ENCODE peak calls at places on chromosomes 3 and 15, in seven cellular contexts. One of them, this sample, is unnamed.

GRCh38 chr15:47552978-47553608 is 164.2 kb upstream of the SEMA6D start:
- DNase-seq in ELR: no peak
- DNase-seq in fibroblast of mammary gland: no peak
- DNase-seq in smooth muscle cell of the brain vasculature: no peak
- DNase-seq in activated T-helper 2 cell treated with anti-CD3 and anti-CD28 coated beads, Interferon-gamma antibody, Interleukin-2, Interleukin-4, amounts not matched to agents 10 μg/mL and 5 μg/mL and 100 μg/mL, durations not matched to agents 14 hours and 24 hours and 36 hours: no peak
- DNase-seq in caudate nucleus: no peak
- DNase-seq in activated T-cell treated with anti-CD3 and anti-CD28 coated beads, Interleukin-2, amount 50 U/mL, for 48 hours: no peak
- DNase-seq in this sample: no peak

GRCh38 chr15:42727740-42728355 is 9.1 kb downstream of the CDAN1 start:
- DNase-seq in ELR: no peak
- DNase-seq in activated T-helper 2 cell treated with anti-CD3 and anti-CD28 coated beads, Interferon-gamma antibody, Interleukin-2, Interleukin-4, amounts not matched to agents 10 μg/mL and 5 μg/mL and 100 μg/mL, durations not matched to agents 14 hours and 24 hours and 36 hours: no peak
- DNase-seq in fibroblast of mammary gland: no peak
- DNase-seq in activated T-cell treated with anti-CD3 and anti-CD28 coated beads, Interleukin-2, amount 50 U/mL, for 48 hours: no peak
- DNase-seq in caudate nucleus: no peak
- DNase-seq in smooth muscle cell of the brain vasculature: no peak
- DNase-seq in this sample: no peak

GRCh38 chr15:57502116-57502515 is 89.6 kb upstream of the MYZAP start:
- DNase-seq in ELR: no peak
- DNase-seq in smooth muscle cell of the brain vasculature: no peak
- DNase-seq in activated T-helper 2 cell treated with anti-CD3 and anti-CD28 coated beads, Interferon-gamma antibody, Interleukin-2, Interleukin-4, amounts not matched to agents 10 μg/mL and 5 μg/mL and 100 μg/mL, durations not matched to agents 14 hours and 24 hours and 36 hours: no peak
- DNase-seq in caudate nucleus: no peak
- DNase-seq in activated T-cell treated with anti-CD3 and anti-CD28 coated beads, Interleukin-2, amount 50 U/mL, for 48 hours: no peak
- DNase-seq in fibroblast of mammary gland: no peak
- DNase-seq in this sample: no peak

GRCh38 chr3:194278186-194278845 is 72.8 kb downstream of the CPN2 start:
- DNase-seq in caudate nucleus: no peak
- DNase-seq in activated T-cell treated with anti-CD3 and anti-CD28 coated beads, Interleukin-2, amount 50 U/mL, for 48 hours: no peak
- DNase-seq in fibroblast of mammary gland: no peak
- DNase-seq in smooth muscle cell of the brain vasculature: no peak
- DNase-seq in ELR: no peak
- DNase-seq in activated T-helper 2 cell treated with anti-CD3 and anti-CD28 coated beads, Interferon-gamma antibody, Interleukin-2, Interleukin-4, amounts not matched to agents 10 μg/mL and 5 μg/mL and 100 μg/mL, durations not matched to agents 14 hours and 24 hours and 36 hours: no peak
- DNase-seq in this sample: no peak

GRCh38 chr3:187368251-187368733 is at the start of gene RTP4:
- DNase-seq in caudate nucleus: no peak
- DNase-seq in activated T-helper 2 cell treated with anti-CD3 and anti-CD28 coated beads, Interferon-gamma antibody, Interleukin-2, Interleukin-4, amounts not matched to agents 10 μg/mL and 5 μg/mL and 100 μg/mL, durations not matched to agents 14 hours and 24 hours and 36 hours: peak
- DNase-seq in smooth muscle cell of the brain vasculature: no peak
- DNase-seq in activated T-cell treated with anti-CD3 and anti-CD28 coated beads, Interleukin-2, amount 50 U/mL, for 48 hours: peak
- DNase-seq in fibroblast of mammary gland: peak
- DNase-seq in ELR: peak
- DNase-seq in this sample: no peak

GRCh38 chr3:45041666-45042065 is 15.6 kb downstream of the CLEC3B start:
- DNase-seq in activated T-cell treated with anti-CD3 and anti-CD28 coated beads, Interleukin-2, amount 50 U/mL, for 48 hours: no peak
- DNase-seq in fibroblast of mammary gland: no peak
- DNase-seq in activated T-helper 2 cell treated with anti-CD3 and anti-CD28 coated beads, Interferon-gamma antibody, Interleukin-2, Interleukin-4, amounts not matched to agents 10 μg/mL and 5 μg/mL and 100 μg/mL, durations not matched to agents 14 hours and 24 hours and 36 hours: peak
- DNase-seq in smooth muscle cell of the brain vasculature: no peak
- DNase-seq in caudate nucleus: no peak
- DNase-seq in ELR: no peak
- DNase-seq in this sample: no peak

GRCh38 chr3:101902041-101902440 is 52.7 kb downstream of the NFKBIZ start:
- DNase-seq in fibroblast of mammary gland: peak
- DNase-seq in activated T-helper 2 cell treated with anti-CD3 and anti-CD28 coated beads, Interferon-gamma antibody, Interleukin-2, Interleukin-4, amounts not matched to agents 10 μg/mL and 5 μg/mL and 100 μg/mL, durations not matched to agents 14 hours and 24 hours and 36 hours: no peak
- DNase-seq in ELR: peak
- DNase-seq in smooth muscle cell of the brain vasculature: peak
- DNase-seq in activated T-cell treated with anti-CD3 and anti-CD28 coated beads, Interleukin-2, amount 50 U/mL, for 48 hours: no peak
- DNase-seq in caudate nucleus: no peak
- DNase-seq in this sample: no peak

GRCh38 chr3:18051312-18051711 is 308.9 kb upstream of the TBC1D5 start:
- DNase-seq in activated T-helper 2 cell treated with anti-CD3 and anti-CD28 coated beads, Interferon-gamma antibody, Interleukin-2, Interleukin-4, amounts not matched to agents 10 μg/mL and 5 μg/mL and 100 μg/mL, durations not matched to agents 14 hours and 24 hours and 36 hours: no peak
- DNase-seq in fibroblast of mammary gland: no peak
- DNase-seq in caudate nucleus: no peak
- DNase-seq in smooth muscle cell of the brain vasculature: no peak
- DNase-seq in activated T-cell treated with anti-CD3 and anti-CD28 coated beads, Interleukin-2, amount 50 U/mL, for 48 hours: no peak
- DNase-seq in ELR: no peak
- DNase-seq in this sample: no peak

GRCh38 chr3:53195602-53196574 is 34.9 kb downstream of the PRKCD start:
- DNase-seq in activated T-helper 2 cell treated with anti-CD3 and anti-CD28 coated beads, Interferon-gamma antibody, Interleukin-2, Interleukin-4, amounts not matched to agents 10 μg/mL and 5 μg/mL and 100 μg/mL, durations not matched to agents 14 hours and 24 hours and 36 hours: peak
- DNase-seq in caudate nucleus: no peak
- DNase-seq in activated T-cell treated with anti-CD3 and anti-CD28 coated beads, Interleukin-2, amount 50 U/mL, for 48 hours: peak
- DNase-seq in ELR: peak
- DNase-seq in fibroblast of mammary gland: peak
- DNase-seq in smooth muscle cell of the brain vasculature: no peak
- DNase-seq in this sample: no peak

GRCh38 chr3:18648163-18648562 is 223.0 kb upstream of the SATB1 start:
- DNase-seq in caudate nucleus: no peak
- DNase-seq in ELR: no peak
- DNase-seq in smooth muscle cell of the brain vasculature: no peak
- DNase-seq in activated T-cell treated with anti-CD3 and anti-CD28 coated beads, Interleukin-2, amount 50 U/mL, for 48 hours: no peak
- DNase-seq in fibroblast of mammary gland: no peak
- DNase-seq in activated T-helper 2 cell treated with anti-CD3 and anti-CD28 coated beads, Interferon-gamma antibody, Interleukin-2, Interleukin-4, amounts not matched to agents 10 μg/mL and 5 μg/mL and 100 μg/mL, durations not matched to agents 14 hours and 24 hours and 36 hours: no peak
- DNase-seq in this sample: no peak

GRCh38 chr3:183449391-183449790 is 21.0 kb upstream of the MCF2L2 start:
- DNase-seq in caudate nucleus: peak
- DNase-seq in ELR: peak
- DNase-seq in fibroblast of mammary gland: no peak
- DNase-seq in smooth muscle cell of the brain vasculature: no peak
- DNase-seq in activated T-cell treated with anti-CD3 and anti-CD28 coated beads, Interleukin-2, amount 50 U/mL, for 48 hours: no peak
- DNase-seq in activated T-helper 2 cell treated with anti-CD3 and anti-CD28 coated beads, Interferon-gamma antibody, Interleukin-2, Interleukin-4, amounts not matched to agents 10 μg/mL and 5 μg/mL and 100 μg/mL, durations not matched to agents 14 hours and 24 hours and 36 hours: no peak
- DNase-seq in this sample: peak

GRCh38 chr3:9351709-9352126 is 11.1 kb upstream of the THUMPD3 start:
- DNase-seq in activated T-helper 2 cell treated with anti-CD3 and anti-CD28 coated beads, Interferon-gamma antibody, Interleukin-2, Interleukin-4, amounts not matched to agents 10 μg/mL and 5 μg/mL and 100 μg/mL, durations not matched to agents 14 hours and 24 hours and 36 hours: no peak
- DNase-seq in activated T-cell treated with anti-CD3 and anti-CD28 coated beads, Interleukin-2, amount 50 U/mL, for 48 hours: no peak
- DNase-seq in ELR: no peak
- DNase-seq in fibroblast of mammary gland: no peak
- DNase-seq in caudate nucleus: no peak
- DNase-seq in smooth muscle cell of the brain vasculature: no peak
- DNase-seq in this sample: no peak

GRCh38 chr15:63971427-63971805 is 74.9 kb downstream of the DAPK2 start:
- DNase-seq in activated T-cell treated with anti-CD3 and anti-CD28 coated beads, Interleukin-2, amount 50 U/mL, for 48 hours: peak
- DNase-seq in smooth muscle cell of the brain vasculature: no peak
- DNase-seq in ELR: no peak
- DNase-seq in activated T-helper 2 cell treated with anti-CD3 and anti-CD28 coated beads, Interferon-gamma antibody, Interleukin-2, Interleukin-4, amounts not matched to agents 10 μg/mL and 5 μg/mL and 100 μg/mL, durations not matched to agents 14 hours and 24 hours and 36 hours: peak
- DNase-seq in fibroblast of mammary gland: no peak
- DNase-seq in caudate nucleus: no peak
- DNase-seq in this sample: peak

GRCh38 chr3:129827765-129828164 is 65.7 kb downstream of the TMCC1 start:
- DNase-seq in activated T-cell treated with anti-CD3 and anti-CD28 coated beads, Interleukin-2, amount 50 U/mL, for 48 hours: peak
- DNase-seq in fibroblast of mammary gland: no peak
- DNase-seq in activated T-helper 2 cell treated with anti-CD3 and anti-CD28 coated beads, Interferon-gamma antibody, Interleukin-2, Interleukin-4, amounts not matched to agents 10 μg/mL and 5 μg/mL and 100 μg/mL, durations not matched to agents 14 hours and 24 hours and 36 hours: peak
- DNase-seq in caudate nucleus: no peak
- DNase-seq in ELR: no peak
- DNase-seq in smooth muscle cell of the brain vasculature: no peak
- DNase-seq in this sample: peak

GRCh38 chr3:127097009-127097350 is 96.0 kb upstream of the PRR23E start:
- DNase-seq in caudate nucleus: no peak
- DNase-seq in activated T-cell treated with anti-CD3 and anti-CD28 coated beads, Interleukin-2, amount 50 U/mL, for 48 hours: no peak
- DNase-seq in activated T-helper 2 cell treated with anti-CD3 and anti-CD28 coated beads, Interferon-gamma antibody, Interleukin-2, Interleukin-4, amounts not matched to agents 10 μg/mL and 5 μg/mL and 100 μg/mL, durations not matched to agents 14 hours and 24 hours and 36 hours: no peak
- DNase-seq in fibroblast of mammary gland: no peak
- DNase-seq in ELR: no peak
- DNase-seq in smooth muscle cell of the brain vasculature: no peak
- DNase-seq in this sample: no peak

GRCh38 chr3:46318207-46318606 is 35.7 kb upstream of the CCR2 start:
- DNase-seq in activated T-helper 2 cell treated with anti-CD3 and anti-CD28 coated beads, Interferon-gamma antibody, Interleukin-2, Interleukin-4, amounts not matched to agents 10 μg/mL and 5 μg/mL and 100 μg/mL, durations not matched to agents 14 hours and 24 hours and 36 hours: no peak
- DNase-seq in ELR: no peak
- DNase-seq in caudate nucleus: no peak
- DNase-seq in smooth muscle cell of the brain vasculature: no peak
- DNase-seq in activated T-cell treated with anti-CD3 and anti-CD28 coated beads, Interleukin-2, amount 50 U/mL, for 48 hours: no peak
- DNase-seq in fibroblast of mammary gland: no peak
- DNase-seq in this sample: no peak

GRCh38 chr3:48015451-48016182 is 599 bp downstream of the MAP4 start:
- DNase-seq in activated T-helper 2 cell treated with anti-CD3 and anti-CD28 coated beads, Interferon-gamma antibody, Interleukin-2, Interleukin-4, amounts not matched to agents 10 μg/mL and 5 μg/mL and 100 μg/mL, durations not matched to agents 14 hours and 24 hours and 36 hours: no peak
- DNase-seq in activated T-cell treated with anti-CD3 and anti-CD28 coated beads, Interleukin-2, amount 50 U/mL, for 48 hours: no peak
- DNase-seq in smooth muscle cell of the brain vasculature: no peak
- DNase-seq in ELR: no peak
- DNase-seq in caudate nucleus: no peak
- DNase-seq in fibroblast of mammary gland: no peak
- DNase-seq in this sample: no peak

GRCh38 chr3:185555101-185555501 is 2.7 kb upstream of the LIPH start:
- DNase-seq in caudate nucleus: no peak
- DNase-seq in ELR: no peak
- DNase-seq in fibroblast of mammary gland: no peak
- DNase-seq in smooth muscle cell of the brain vasculature: no peak
- DNase-seq in activated T-helper 2 cell treated with anti-CD3 and anti-CD28 coated beads, Interferon-gamma antibody, Interleukin-2, Interleukin-4, amounts not matched to agents 10 μg/mL and 5 μg/mL and 100 μg/mL, durations not matched to agents 14 hours and 24 hours and 36 hours: no peak
- DNase-seq in activated T-cell treated with anti-CD3 and anti-CD28 coated beads, Interleukin-2, amount 50 U/mL, for 48 hours: no peak
- DNase-seq in this sample: no peak

GRCh38 chr15:99158626-99159412 is 53.9 kb downstream of the SYNM start:
- DNase-seq in caudate nucleus: no peak
- DNase-seq in fibroblast of mammary gland: peak
- DNase-seq in smooth muscle cell of the brain vasculature: no peak
- DNase-seq in activated T-helper 2 cell treated with anti-CD3 and anti-CD28 coated beads, Interferon-gamma antibody, Interleukin-2, Interleukin-4, amounts not matched to agents 10 μg/mL and 5 μg/mL and 100 μg/mL, durations not matched to agents 14 hours and 24 hours and 36 hours: no peak
- DNase-seq in activated T-cell treated with anti-CD3 and anti-CD28 coated beads, Interleukin-2, amount 50 U/mL, for 48 hours: no peak
- DNase-seq in ELR: no peak
- DNase-seq in this sample: no peak

GRCh38 chr3:72520690-72521308 is 327.4 kb downstream of the SHQ1 start:
- DNase-seq in ELR: peak
- DNase-seq in activated T-cell treated with anti-CD3 and anti-CD28 coated beads, Interleukin-2, amount 50 U/mL, for 48 hours: peak
- DNase-seq in caudate nucleus: no peak
- DNase-seq in fibroblast of mammary gland: peak
- DNase-seq in smooth muscle cell of the brain vasculature: no peak
- DNase-seq in activated T-helper 2 cell treated with anti-CD3 and anti-CD28 coated beads, Interferon-gamma antibody, Interleukin-2, Interleukin-4, amounts not matched to agents 10 μg/mL and 5 μg/mL and 100 μg/mL, durations not matched to agents 14 hours and 24 hours and 36 hours: peak
- DNase-seq in this sample: no peak

GRCh38 chr15:74768771-74769342 is 13.0 kb upstream of the CSK start:
- DNase-seq in activated T-cell treated with anti-CD3 and anti-CD28 coated beads, Interleukin-2, amount 50 U/mL, for 48 hours: peak
- DNase-seq in activated T-helper 2 cell treated with anti-CD3 and anti-CD28 coated beads, Interferon-gamma antibody, Interleukin-2, Interleukin-4, amounts not matched to agents 10 μg/mL and 5 μg/mL and 100 μg/mL, durations not matched to agents 14 hours and 24 hours and 36 hours: peak
- DNase-seq in caudate nucleus: peak
- DNase-seq in smooth muscle cell of the brain vasculature: no peak
- DNase-seq in fibroblast of mammary gland: peak
- DNase-seq in ELR: peak
- DNase-seq in this sample: peak

GRCh38 chr3:186909078-186909853 is 21.1 kb upstream of the ST6GAL1 start:
- DNase-seq in ELR: no peak
- DNase-seq in fibroblast of mammary gland: no peak
- DNase-seq in activated T-helper 2 cell treated with anti-CD3 and anti-CD28 coated beads, Interferon-gamma antibody, Interleukin-2, Interleukin-4, amounts not matched to agents 10 μg/mL and 5 μg/mL and 100 μg/mL, durations not matched to agents 14 hours and 24 hours and 36 hours: peak
- DNase-seq in smooth muscle cell of the brain vasculature: no peak
- DNase-seq in caudate nucleus: no peak
- DNase-seq in activated T-cell treated with anti-CD3 and anti-CD28 coated beads, Interleukin-2, amount 50 U/mL, for 48 hours: peak
- DNase-seq in this sample: no peak

GRCh38 chr3:103949690-103950089 is 1417.0 kb upstream of the ALCAM start:
- DNase-seq in caudate nucleus: no peak
- DNase-seq in activated T-helper 2 cell treated with anti-CD3 and anti-CD28 coated beads, Interferon-gamma antibody, Interleukin-2, Interleukin-4, amounts not matched to agents 10 μg/mL and 5 μg/mL and 100 μg/mL, durations not matched to agents 14 hours and 24 hours and 36 hours: no peak
- DNase-seq in fibroblast of mammary gland: no peak
- DNase-seq in smooth muscle cell of the brain vasculature: no peak
- DNase-seq in ELR: peak
- DNase-seq in activated T-cell treated with anti-CD3 and anti-CD28 coated beads, Interleukin-2, amount 50 U/mL, for 48 hours: no peak
- DNase-seq in this sample: no peak

GRCh38 chr15:62896969-62897486 is 145.5 kb upstream of the TPM1 start:
- DNase-seq in activated T-cell treated with anti-CD3 and anti-CD28 coated beads, Interleukin-2, amount 50 U/mL, for 48 hours: no peak
- DNase-seq in caudate nucleus: no peak
- DNase-seq in ELR: peak
- DNase-seq in activated T-helper 2 cell treated with anti-CD3 and anti-CD28 coated beads, Interferon-gamma antibody, Interleukin-2, Interleukin-4, amounts not matched to agents 10 μg/mL and 5 μg/mL and 100 μg/mL, durations not matched to agents 14 hours and 24 hours and 36 hours: no peak
- DNase-seq in smooth muscle cell of the brain vasculature: peak
- DNase-seq in fibroblast of mammary gland: peak
- DNase-seq in this sample: peak

GRCh38 chr15:72491768-72492167 is 17.6 kb downstream of the ARIH1 start:
- DNase-seq in ELR: peak
- DNase-seq in activated T-cell treated with anti-CD3 and anti-CD28 coated beads, Interleukin-2, amount 50 U/mL, for 48 hours: no peak
- DNase-seq in smooth muscle cell of the brain vasculature: no peak
- DNase-seq in activated T-helper 2 cell treated with anti-CD3 and anti-CD28 coated beads, Interferon-gamma antibody, Interleukin-2, Interleukin-4, amounts not matched to agents 10 μg/mL and 5 μg/mL and 100 μg/mL, durations not matched to agents 14 hours and 24 hours and 36 hours: no peak
- DNase-seq in caudate nucleus: no peak
- DNase-seq in fibroblast of mammary gland: peak
- DNase-seq in this sample: no peak

GRCh38 chr3:13308406-13308805 is 111.7 kb downstream of the NUP210 start:
- DNase-seq in activated T-cell treated with anti-CD3 and anti-CD28 coated beads, Interleukin-2, amount 50 U/mL, for 48 hours: peak
- DNase-seq in caudate nucleus: peak
- DNase-seq in ELR: peak
- DNase-seq in activated T-helper 2 cell treated with anti-CD3 and anti-CD28 coated beads, Interferon-gamma antibody, Interleukin-2, Interleukin-4, amounts not matched to agents 10 μg/mL and 5 μg/mL and 100 μg/mL, durations not matched to agents 14 hours and 24 hours and 36 hours: no peak
- DNase-seq in fibroblast of mammary gland: peak
- DNase-seq in smooth muscle cell of the brain vasculature: no peak
- DNase-seq in this sample: no peak

GRCh38 chr3:110664148-110664547 is 407.5 kb upstream of the NECTIN3 start:
- DNase-seq in smooth muscle cell of the brain vasculature: no peak
- DNase-seq in activated T-cell treated with anti-CD3 and anti-CD28 coated beads, Interleukin-2, amount 50 U/mL, for 48 hours: no peak
- DNase-seq in caudate nucleus: no peak
- DNase-seq in fibroblast of mammary gland: no peak
- DNase-seq in ELR: no peak
- DNase-seq in activated T-helper 2 cell treated with anti-CD3 and anti-CD28 coated beads, Interferon-gamma antibody, Interleukin-2, Interleukin-4, amounts not matched to agents 10 μg/mL and 5 μg/mL and 100 μg/mL, durations not matched to agents 14 hours and 24 hours and 36 hours: no peak
- DNase-seq in this sample: no peak

This sample was measured in gastrocnemius medialis.